ENCODE peak calls at places on chromosome 16, in eight cellular contexts. C is HCT116, Z is IMR-90, L is endothelial cell of umbilical vein, T is HepG2, S is K562, B is GM12878, H is H1. G is an unnamed sample.

GRCh38 chr16:47887496-47887895 is 268.3 kb downstream of the ABCC12 start:
- DNase-seq in C (no peak), Z (peak; percentile 33), L (no peak), T (no peak), S (no peak), B (no peak), H (peak; percentile 63), G (peak; percentile 15)

GRCh38 chr16:57539072-57539796 is 2.9 kb upstream of the CCDC102A start:
- DNase-seq in C (no peak), Z (no peak), L (no peak), T (no peak), S (no peak), B (peak; percentile 88), H (no peak), G (no peak)

GRCh38 chr16:10916534-10916933 is 25.7 kb downstream of the DEXI start:
- DNase-seq in C (no peak), Z (no peak), L (no peak), T (no peak), S (no peak), B (no peak), H (no peak), G (no peak)

GRCh38 chr16:2719328-2720062 is 529 bp downstream of the PRSS27 start:
- DNase-seq in C (no peak), Z (no peak), L (no peak), T (peak; percentile 49), S (no peak), B (no peak), H (no peak), G (no peak)

GRCh38 chr16:71421911-71422310 is 19.9 kb downstream of the TLE7 start:
- DNase-seq in C (peak; percentile 26), Z (no peak), L (no peak), T (peak; percentile 58), S (peak; percentile 73), B (no peak), H (no peak), G (peak; percentile 46)

GRCh38 chr16:71526111-71526998 is at the start of gene CHST4:
- DNase-seq in C (no peak), Z (peak; percentile 57), L (no peak), T (no peak), S (no peak), B (no peak), H (peak; percentile 82), G (peak; percentile 24)

GRCh38 chr16:2474877-2475412 is at the start of gene TBC1D24:
- DNase-seq in C (peak; percentile 50), Z (peak; percentile 72), L (peak; percentile 82), T (peak; percentile 67), S (peak; percentile 97), B (no peak), H (no peak), G (peak; percentile 97)

GRCh38 chr16:1877804-1878203 is 5.8 kb upstream of the MEIOB start:
- DNase-seq in C (no peak), Z (no peak), L (no peak), T (no peak), S (no peak), B (no peak), H (no peak), G (no peak)

GRCh38 chr16:30028438-30029093 is 2.5 kb downstream of the TLCD3B start:
- DNase-seq in C (no peak), Z (no peak), L (no peak), T (no peak), S (peak; percentile 55), B (no peak), H (no peak), G (no peak)

GRCh38 chr16:53668869-53669268 is 34.8 kb downstream of the RPGRIP1L start:
- DNase-seq in C (no peak), Z (no peak), L (no peak), T (no peak), S (no peak), B (no peak), H (no peak), G (no peak)

GRCh38 chr16:576197-576822 is 6.5 kb downstream of the PIGQ start:
- DNase-seq in C (no peak), Z (no peak), L (no peak), T (no peak), S (no peak), B (no peak), H (no peak), G (no peak)

GRCh38 chr16:53721017-53721416 is 17.1 kb downstream of the FTO start:
- DNase-seq in C (no peak), Z (no peak), L (no peak), T (no peak), S (no peak), B (no peak), H (no peak), G (no peak)

GRCh38 chr16:66298006-66298405 is 68.5 kb upstream of the CDH5 start:
- DNase-seq in C (no peak), Z (no peak), L (no peak), T (no peak), S (no peak), B (no peak), H (no peak), G (no peak)

GRCh38 chr16:75044800-75045361 is 46.1 kb downstream of the ZNRF1 start:
- DNase-seq in C (no peak), Z (no peak), L (no peak), T (no peak), S (no peak), B (no peak), H (no peak), G (no peak)

GRCh38 chr16:16150117-16150877 is 73.0 kb downstream of the ABCC6 start:
- DNase-seq in C (no peak), Z (peak; percentile 76), L (peak; percentile 58), T (no peak), S (no peak), B (no peak), H (no peak), G (no peak)

GRCh38 chr16:14502256-14502875 is 127.7 kb downstream of the PARN start:
- DNase-seq in C (no peak), Z (no peak), L (no peak), T (no peak), S (no peak), B (no peak), H (no peak), G (no peak)
- H3K4me2 ChIP-seq in C (peak overlapping the region; percentile 61), Z (peak overlapping the region; percentile 11), L (no peak overlapping the region), T (peak overlapping the region; percentile 76), S (no peak overlapping the region), B (peak overlapping the region; percentile 78), H (no peak overlapping the region), G (peak overlapping the region; percentile 55)

DNA sequence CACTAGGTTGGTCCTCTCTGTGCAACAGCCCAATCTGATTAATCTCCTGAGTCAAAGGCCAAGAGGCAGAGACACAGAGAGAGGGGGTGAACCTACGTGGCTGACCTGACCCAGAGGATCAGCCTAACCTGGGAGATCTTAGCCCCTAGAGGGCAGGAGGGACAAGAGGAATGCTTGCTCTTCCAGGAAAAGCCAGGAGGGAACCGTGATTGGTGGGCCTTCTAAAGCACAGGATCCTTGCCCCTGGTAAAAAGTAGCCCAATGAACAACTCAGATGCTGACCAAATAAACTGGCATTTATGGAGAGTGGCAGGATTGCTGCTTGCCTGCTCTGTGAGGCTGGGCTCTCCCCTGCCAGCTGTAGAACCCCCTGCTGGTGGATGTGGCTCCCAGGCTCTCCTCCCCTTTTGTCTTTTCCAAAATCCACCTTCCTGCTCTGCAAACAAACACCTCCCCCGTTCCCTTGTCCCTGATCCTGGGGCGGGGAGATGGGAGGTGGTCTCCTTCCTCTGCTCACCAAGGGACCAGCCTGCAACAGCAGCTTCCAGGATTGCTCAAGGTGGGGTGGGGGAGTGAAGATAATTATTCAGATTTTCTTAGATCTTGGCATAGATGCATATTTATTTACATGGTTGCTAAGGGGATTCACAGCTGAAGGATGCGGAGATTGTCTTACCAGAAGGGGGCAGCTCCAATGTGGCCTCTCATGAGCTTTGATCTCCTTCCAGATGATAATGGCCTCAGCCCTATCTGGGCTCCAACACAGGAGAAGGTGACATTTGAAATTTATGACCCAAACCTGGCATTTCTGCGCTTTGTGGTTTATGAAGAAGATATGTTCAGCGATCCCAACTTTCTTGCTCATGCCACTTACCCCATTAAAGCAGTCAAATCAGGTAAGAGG is 71.9 kb downstream of the SDR42E1 start:
- DNase-seq in C (no peak), Z (no peak), L (peak; percentile 12), T (no peak), S (no peak), B (no peak), H (no peak), G (no peak)
- TF ChIP-seq POLR2A in C (no peak), Z (no peak), L (no peak), T (no peak), S (no peak), B (peak; percentile 26), H (no peak), G (no peak)

GRCh38 chr16:88330971-88331890 is 51.5 kb upstream of the ZNF469 start:
- DNase-seq in C (no peak), Z (no peak), L (no peak), T (no peak), S (no peak), B (no peak), H (no peak), G (no peak)

GRCh38 chr16:88333645-88334516 is 48.9 kb upstream of the ZNF469 start:
- DNase-seq in C (no peak), Z (no peak), L (no peak), T (no peak), S (no peak), B (no peak), H (no peak), G (no peak)

GRCh38 chr16:88334517-88335149 is 48.1 kb upstream of the ZNF469 start:
- DNase-seq in C (no peak), Z (no peak), L (no peak), T (peak; percentile 42), S (no peak), B (no peak), H (no peak), G (peak; percentile 55)

GRCh38 chr16:88329726-88330700 is 52.7 kb upstream of the ZNF469 start:
- DNase-seq in C (no peak), Z (no peak), L (no peak), T (no peak), S (no peak), B (no peak), H (no peak), G (no peak)

DNA sequence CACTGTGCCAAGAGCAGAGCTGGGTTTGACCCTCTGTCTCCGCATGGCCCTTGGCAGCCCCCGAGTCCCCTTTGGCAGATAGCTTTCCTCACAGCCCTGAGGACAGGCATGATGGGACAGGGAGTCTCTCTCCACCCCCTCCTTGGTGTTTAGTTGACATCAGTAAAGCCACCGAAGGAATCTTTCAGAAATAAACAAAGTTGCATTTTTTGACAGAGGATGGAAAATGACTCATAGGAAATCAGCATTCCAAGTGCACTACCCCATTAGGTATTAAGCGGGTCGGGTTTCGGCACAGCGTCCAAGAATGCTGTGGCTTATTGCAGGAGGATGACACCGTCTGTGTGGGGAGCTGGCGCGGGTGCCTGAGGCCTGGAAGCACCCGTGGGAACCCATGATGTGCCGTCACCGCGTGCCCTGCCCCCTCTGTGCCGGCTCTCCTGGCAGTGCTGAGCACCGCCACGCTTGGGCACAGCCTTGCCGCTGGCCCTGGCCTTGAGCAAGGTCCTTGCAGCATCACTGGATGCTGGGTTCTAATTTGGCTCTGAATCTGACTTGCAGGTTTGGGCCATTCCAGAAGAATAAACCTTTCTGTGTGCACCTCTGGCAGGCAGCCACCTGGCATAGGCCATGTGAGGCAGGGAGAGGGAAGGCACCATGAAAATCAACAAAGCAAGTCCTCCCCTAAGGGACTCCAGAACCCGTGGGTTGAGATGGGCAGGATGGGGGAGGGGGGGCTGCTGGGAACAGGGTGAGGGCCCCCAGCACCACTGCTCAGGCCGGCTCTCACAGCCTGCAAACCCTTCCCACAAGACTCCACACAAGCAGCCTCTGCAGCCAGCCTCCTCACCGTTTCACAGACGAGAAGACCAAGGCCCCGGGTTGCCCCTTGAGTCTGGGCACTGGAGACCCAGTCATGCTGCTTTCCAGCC is 50.5 kb upstream of the ZNF469 start:
- DNase-seq in C (peak; percentile 88), Z (peak; percentile 100), L (peak; percentile 89), T (no peak), S (no peak), B (no peak), H (no peak), G (peak; percentile 99)
- H3K4me2 ChIP-seq in C (peak overlapping the region; percentile 74), Z (peak overlapping the region; percentile 2), L (peak overlapping the region; percentile 35), T (no peak overlapping the region), S (peak overlapping the region; percentile 97), B (no peak overlapping the region), H (no peak overlapping the region), G (peak overlapping the region; percentile 90)

GRCh38 chr16:46621006-46621629 is at the start of gene SHCBP1:
- DNase-seq in C (peak; percentile 64), Z (peak; percentile 84), L (peak; percentile 88), T (peak; percentile 87), S (peak; percentile 96), B (peak; percentile 52), H (peak; percentile 58), G (peak; percentile 96)
- TF ChIP-seq POLR2A in C (peak; percentile 41), Z (peak; percentile 52), L (peak; percentile 65), T (peak; percentile 68), S (peak; percentile 93), B (peak; percentile 94), H (peak; percentile 70), G (peak; percentile 53)

G was measured in A549.